ENCODE peak calls at places on chromosomes 11 and 22, in five cellular contexts. F is Kasumi-1; X is stimulated activated CD4-positive, alpha-beta T cell treated with anti-CD3 and anti-CD28 coated beads, Interleukin-2, amount 100 ng/mL, for 24 hours; J is amniotic epithelial cell; R is adrenal gland. G is an unnamed sample.

GRCh38 chr11:62005231-62005661 is 37.8 kb upstream of the FTH1 start:
- DNase-seq in R (no peak), J (no peak), F (no peak), X (no peak), G (no peak)

GRCh38 chr11:64444838-64445441 is 86.0 kb downstream of the RPS6KA4 start:
- DNase-seq in F (no peak), X (no peak), J (peak), R (no peak), G (no peak)

GRCh38 chr11:120172921-120173705 is 35.2 kb upstream of the TRIM29 start:
- DNase-seq in X (no peak), J (no peak), F (no peak), R (peak), G (no peak)

GRCh38 chr11:33553486-33553885 is 147.1 kb downstream of the C11orf91 start:
- DNase-seq in J (no peak), F (no peak), R (no peak), X (no peak), G (no peak)

GRCh38 chr11:72222106-72222891 is 2.3 kb upstream of the INPPL1 start:
- DNase-seq in F (no peak), X (no peak), R (no peak), J (no peak), G (no peak)

GRCh38 chr22:47802446-47802845 is 1040.0 kb downstream of the TBC1D22A start:
- DNase-seq in F (no peak), J (no peak), X (no peak), R (peak), G (no peak)

GRCh38 chr11:13891911-13892310 is 70.6 kb upstream of the SPON1 start:
- DNase-seq in F (no peak), R (no peak), X (no peak), J (no peak), G (no peak)

GRCh38 chr11:47553417-47553746 is 450 bp upstream of the CELF1 start:
- DNase-seq in R (no peak), J (peak), X (no peak), F (peak), G (no peak)

GRCh38 chr11:75565916-75566762 is 4.1 kb downstream of the SERPINH1 start:
- DNase-seq in F (no peak), J (no peak), X (no peak), R (no peak), G (no peak)

GRCh38 chr22:44495629-44496028 is 2.4 kb downstream of the RTL6 start:
- DNase-seq in R (no peak), F (no peak), X (no peak), J (no peak), G (no peak)

GRCh38 chr22:19874307-19875060 is 19.8 kb upstream of the GNB1L start:
- DNase-seq in X (no peak), F (no peak), R (peak), J (no peak), G (no peak)

GRCh38 chr22:39616781-39617180 is 46.2 kb downstream of the CACNA1I start:
- DNase-seq in J (no peak), F (no peak), X (no peak), R (no peak), G (no peak)

GRCh38 chr22:20550851-20551744 is 43.7 kb downstream of the MED15 start:
- DNase-seq in R (peak), X (peak), F (no peak), J (peak), G (no peak)

GRCh38 chr11:120830092-120830491 is 193.8 kb upstream of the TBCEL start:
- DNase-seq in F (no peak), R (peak), J (no peak), X (no peak), G (no peak)

GRCh38 chr22:20211997-20212753 is 55.9 kb downstream of the RTN4R start:
- DNase-seq in R (no peak), J (no peak), X (no peak), F (peak), G (no peak)

GRCh38 chr11:70070736-70071135 is 7.4 kb upstream of the ANO1 start:
- DNase-seq in J (no peak), R (peak), X (no peak), F (no peak), G (no peak)

GRCh38 chr11:124725719-124726105 is 14.0 kb upstream of the NRGN start:
- DNase-seq in R (no peak), J (no peak), X (no peak), F (peak), G (no peak)

GRCh38 chr11:45774023-45774655 is 30.8 kb upstream of the SLC35C1 start:
- DNase-seq in R (peak), F (no peak), J (no peak), X (no peak), G (no peak)

GRCh38 chr22:20979243-20979809 is 2.8 kb upstream of the LZTR1 start:
- DNase-seq in R (peak), F (no peak), X (peak), J (peak), G (no peak)

GRCh38 chr22:27512283-27512761 is 289.2 kb downstream of the MN1 start:
- DNase-seq in F (no peak), X (no peak), R (peak), J (peak), G (no peak)

GRCh38 chr11:65377036-65377435 is 5.4 kb downstream of the SLC25A45 start:
- DNase-seq in R (no peak), X (no peak), F (no peak), J (no peak), G (no peak)

GRCh38 chr11:129972596-129972995 is 30.0 kb downstream of the PRDM10 start:
- DNase-seq in R (no peak), X (no peak), J (no peak), F (no peak), G (no peak)

GRCh38 chr11:119525180-119525854 is 102.3 kb upstream of the THY1 start:
- DNase-seq in J (no peak), R (no peak), F (peak), X (no peak), G (no peak)

GRCh38 chr11:61791737-61792309 is 576 bp downstream of the TMEM258 start:
- DNase-seq in R (peak), J (peak), F (peak), X (peak), G (peak)

GRCh38 chr11:67265633-67266423 is 445 bp upstream of the GRK2 start:
- DNase-seq in R (peak), J (no peak), F (no peak), X (peak), G (peak)

GRCh38 chr11:101407324-101407723 is 176.5 kb downstream of the TRPC6 start:
- DNase-seq in F (no peak), R (no peak), X (no peak), J (peak), G (no peak)

GRCh38 chr11:105298174-105298573 is 158.6 kb upstream of the CARD18 start:
- DNase-seq in F (no peak), X (no peak), R (no peak), J (peak), G (no peak)

GRCh38 chr11:87176044-87176443 is 138.3 kb downstream of the TMEM135 start:
- DNase-seq in F (no peak), X (no peak), J (peak), R (no peak), G (no peak)

GRCh38 chr11:105181100-105181499 is 41.5 kb upstream of the CARD18 start:
- DNase-seq in J (peak), R (no peak), F (peak), X (no peak), G (no peak)

GRCh38 chr11:59112494-59112893 is 5.5 kb downstream of the FAM111B start:
- DNase-seq in J (peak), F (no peak), R (no peak), X (no peak), G (no peak)

GRCh38 chr22:21652547-21653545 is 10.7 kb downstream of the SDF2L1 start:
- DNase-seq in R (no peak), X (no peak), J (no peak), F (no peak), G (no peak)

GRCh38 chr11:129637473-129637872 is 178.2 kb upstream of the TMEM45B start:
- DNase-seq in J (peak), X (no peak), F (no peak), R (no peak), G (no peak)

GRCh38 chr11:2470495-2470894 is 25.7 kb downstream of the KCNQ1 start:
- DNase-seq in J (no peak), R (peak), F (no peak), X (no peak), G (no peak)

GRCh38 chr11:43129329-43129728 is 182.5 kb upstream of the API5 start:
- DNase-seq in J (no peak), R (no peak), F (no peak), X (no peak), G (no peak)

GRCh38 chr11:64278576-64279190 is 5.8 kb downstream of the BAD start:
- DNase-seq in F (no peak), R (no peak), J (no peak), X (no peak), G (no peak)

GRCh38 chr11:129312741-129313587 is 62.7 kb upstream of the BARX2 start:
- DNase-seq in R (no peak), X (no peak), F (no peak), J (no peak), G (no peak)

GRCh38 chr11:85718991-85719807 is 33.2 kb upstream of the CCDC89 start:
- DNase-seq in J (peak), R (no peak), F (no peak), X (no peak), G (no peak)